ENCODE peak calls at places on chromosomes 13 and 19, in six cellular contexts. J is cardiac muscle cell; L is lung; U is naive thymus-derived CD4-positive, alpha-beta T cell; E is left lung; A is IMR-90. Z is an unnamed sample. For H3K9me3 and H3K4me1, the result is how much of the 10 kb centered on the place peaks cover.

GRCh38 chr13:79709526-79709925 is 228.6 kb downstream of the NDFIP2 start:
- DNase-seq in J (no peak), U (no peak), L (no peak), E (no peak), A (peak), Z (no peak)

GRCh38 chr19:30369833-30370232 is 2.4 kb upstream of the ZNF536 start:
- DNase-seq in J (no peak), U (no peak), A (no peak), L (no peak), E (no peak), Z (no peak)

GRCh38 chr19:13463296-13463695 is 43.0 kb downstream of the CACNA1A start:
- DNase-seq in E (no peak), A (peak), L (no peak), J (peak), U (no peak), Z (no peak)

GRCh38 chr13:22375151-22375550 is 704.3 kb downstream of the FGF9 start:
- DNase-seq in L (no peak), E (no peak), A (no peak), J (no peak), U (no peak), Z (no peak)

GRCh38 chr13:38685974-38686571 is 804 bp upstream of the FREM2 start:
- DNase-seq in A (no peak), L (no peak), U (no peak), J (peak), E (peak), Z (no peak)

GRCh38 chr13:40375522-40376171 is 290.8 kb downstream of the FOXO1 start:
- DNase-seq in L (no peak), J (no peak), U (no peak), A (no peak), E (no peak), Z (no peak)

GRCh38 chr13:33227927-33228644 is 57.5 kb downstream of the STARD13 start:
- DNase-seq in E (no peak), J (no peak), U (no peak), L (no peak), A (no peak), Z (no peak)

GRCh38 chr19:8571006-8571411 is 6.2 kb downstream of the MYO1F start:
- DNase-seq in A (peak), J (no peak), U (peak), L (peak), E (peak), Z (peak)

GRCh38 chr19:16462757-16463250 is 9.0 kb downstream of the EPS15L1 start:
- DNase-seq in L (no peak), U (no peak), J (no peak), E (no peak), A (peak), Z (no peak)

GRCh38 chr13:90365130-90365529 is 982.4 kb upstream of the MIR17HG start:
- DNase-seq in L (no peak), A (no peak), E (no peak), J (no peak), U (no peak), Z (no peak)

GRCh38 chr13:38213307-38213706 is 136.3 kb upstream of the UFM1 start:
- DNase-seq in J (no peak), A (no peak), U (no peak), E (no peak), L (no peak), Z (no peak)

GRCh38 chr19:35168261-35168660 is 13.7 kb downstream of the FXYD5 start:
- DNase-seq in L (no peak), J (no peak), U (no peak), A (no peak), E (no peak), Z (no peak)

GRCh38 chr13:45280751-45281634 is 60.0 kb downstream of the TPT1 start:
- DNase-seq in L (peak), U (peak), A (peak), E (peak), J (peak), Z (peak)

GRCh38 chr19:37654525-37654832 is 786 bp downstream of the ZFP30 start:
- DNase-seq in E (no peak), L (no peak), J (peak), A (peak), U (peak), Z (peak)

GRCh38 chr13:113149711-113150544 is 8.5 kb upstream of the PROZ start:
- DNase-seq in E (no peak), A (no peak), L (no peak), U (no peak), J (no peak), Z (no peak)

GRCh38 chr13:113584870-113585671 is 518 bp downstream of the TFDP1 start:
- DNase-seq in L (peak), U (no peak), E (no peak), A (no peak), J (peak), Z (no peak)

GRCh38 chr13:27011661-27012060 is 159.9 kb downstream of the USP12 start:
- DNase-seq in J (no peak), U (no peak), A (no peak), L (no peak), E (no peak), Z (no peak)

GRCh38 chr13:40458283-40459031 is 208.0 kb downstream of the FOXO1 start:
- DNase-seq in L (no peak), A (no peak), U (no peak), J (no peak), E (no peak), Z (no peak)

GRCh38 chr19:33390120-33390907 is 16.8 kb downstream of the CEBPG start:
- DNase-seq in J (no peak), L (peak), U (no peak), A (no peak), E (peak), Z (no peak)

GRCh38 chr13:18947376-18947977 is 234.1 kb downstream of the TUBA3C start:
- DNase-seq in L (no peak), E (no peak), U (no peak), J (no peak), A (no peak), Z (no peak)

GRCh38 chr13:97116754-97117153 is 105.4 kb upstream of the MBNL2 start:
- DNase-seq in A (peak), U (no peak), E (no peak), J (peak), L (no peak), Z (no peak)

GRCh38 chr13:109088528-109088927 is 459.1 kb downstream of the MYO16 start:
- DNase-seq in J (no peak), A (no peak), E (no peak), U (no peak), L (no peak), Z (no peak)

GRCh38 chr19:31991984-31992655 is 353.3 kb upstream of the ZNF507 start:
- DNase-seq in A (no peak), L (no peak), U (no peak), J (no peak), E (no peak), Z (no peak)

GRCh38 chr19:50925734-50926133 is 14.5 kb upstream of the KLK4 start:
- DNase-seq in J (no peak), A (no peak), U (no peak), E (no peak), L (no peak), Z (no peak)

GRCh38 chr13:48233097-48233885 is at the start of gene ITM2B:
- DNase-seq in E (peak), L (peak), A (peak), U (peak), J (peak), Z (peak)

GRCh38 chr13:20401958-20402856 is 123.5 kb downstream of the CRYL1 start:
- DNase-seq in E (no peak), A (peak), U (no peak), J (no peak), L (no peak), Z (no peak)

DNA sequence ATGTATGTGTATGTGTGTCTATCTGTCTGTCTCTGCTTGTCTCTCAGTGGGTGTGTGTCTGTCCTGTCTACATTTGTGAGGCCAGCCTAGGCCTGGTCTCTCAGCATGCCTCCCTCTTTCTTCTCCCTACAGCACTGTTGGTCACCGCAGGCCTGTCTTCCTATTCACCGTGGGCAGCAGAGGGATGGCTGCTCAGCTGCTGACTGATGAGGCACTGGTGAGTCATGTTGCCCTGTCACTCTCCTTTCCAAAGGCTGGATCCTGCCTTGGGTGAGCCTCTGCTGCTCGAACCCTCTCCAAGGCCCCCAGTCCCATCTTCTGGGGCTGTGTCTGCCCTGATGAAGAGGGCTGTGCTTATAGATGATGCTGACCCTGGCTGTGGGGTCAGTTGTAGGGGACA is 6.3 kb downstream of the ZNF71 start:
- DNase-seq in A (peak), J (no peak), U (no peak), L (no peak), E (no peak), Z (no peak)
- H3K9me3 ChIP-seq in A (under half), J (under half), U (half or more), L (under half), E (half or more), Z (under half)

DNA sequence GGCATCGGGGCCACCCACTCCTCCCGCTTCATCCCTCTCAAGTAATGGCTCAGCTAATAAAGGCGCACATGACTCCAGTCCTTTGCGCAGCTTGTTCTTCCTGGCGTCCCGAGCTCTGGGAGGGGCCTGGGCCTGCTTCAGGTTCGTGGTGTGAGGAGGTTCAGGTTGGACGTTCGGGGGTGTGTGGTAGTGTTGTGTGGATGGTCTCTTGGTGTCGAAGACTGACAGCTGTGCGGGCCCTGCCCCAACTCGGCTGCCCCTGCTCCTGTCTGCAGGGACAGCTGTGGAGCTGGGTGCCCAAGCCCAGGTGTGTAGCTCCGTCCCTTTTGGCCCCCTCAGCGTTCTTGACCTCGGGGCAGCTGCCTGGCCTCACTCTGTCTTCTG is 2.2 kb downstream of the RPS15 start:
- DNase-seq in E (no peak), U (no peak), J (no peak), L (no peak), A (no peak), Z (no peak)
- H3K4me1 ChIP-seq in E (under half), U (under half), J (under half), L (under half), A (under half), Z (under half)

GRCh38 chr13:35279500-35279899 is 197.0 kb downstream of the MAB21L1 start:
- DNase-seq in J (no peak), U (no peak), E (no peak), A (no peak), L (no peak), Z (no peak)
- H3K9me3 ChIP-seq in J (under half), U (under half), E (under half), A (under half), L (under half), Z (under half)

GRCh38 chr19:5318306-5318705 is 22.3 kb downstream of the PTPRS start:
- DNase-seq in U (no peak), A (no peak), E (no peak), L (no peak), J (no peak), Z (no peak)

GRCh38 chr19:5314907-5315298 is 25.7 kb downstream of the PTPRS start:
- DNase-seq in U (no peak), E (no peak), L (no peak), A (no peak), J (no peak), Z (no peak)

GRCh38 chr19:5316138-5316537 is 24.5 kb downstream of the PTPRS start:
- DNase-seq in E (no peak), L (no peak), U (no peak), A (no peak), J (no peak), Z (no peak)

GRCh38 chr19:5319516-5319915 is 21.1 kb downstream of the PTPRS start:
- DNase-seq in J (no peak), A (no peak), U (no peak), E (no peak), L (no peak), Z (no peak)

DNA sequence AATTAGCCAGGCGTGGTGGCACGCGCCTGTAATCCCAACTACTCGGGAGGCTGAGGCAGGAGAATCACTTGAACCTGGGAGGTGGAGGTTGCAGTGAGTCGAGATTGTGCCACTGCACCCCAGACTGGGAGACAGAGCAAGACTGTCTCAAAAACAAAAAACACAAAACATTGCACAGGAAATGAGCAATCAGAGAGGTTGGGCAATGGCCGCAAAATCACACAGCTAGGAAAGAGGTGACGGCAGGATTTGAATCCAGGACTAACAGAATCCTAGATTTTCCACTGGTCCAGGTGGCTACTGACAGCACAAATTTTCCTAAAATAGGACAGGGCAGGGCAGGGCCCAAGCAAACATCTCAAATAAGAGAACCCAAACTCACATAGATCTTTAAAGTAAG is 23.3 kb downstream of the PTPRS start:
- DNase-seq in E (no peak), J (no peak), A (no peak), U (no peak), L (no peak), Z (no peak)
- H3K4me1 ChIP-seq in E (under half), J (under half), A (under half), U (under half), L (under half), Z (under half)